ENCODE peak calls at places on chromosomes 7 and 10, in four cellular contexts. A, V, I and Y are unnamed samples.

GRCh38 chr7:104548861-104549260 is 220.5 kb downstream of the LHFPL3 start:
- DNase-seq in I (no peak), V (no peak), A (no peak), Y (no peak)

GRCh38 chr10:97543025-97543546 is 29.5 kb upstream of the ANKRD2 start:
- DNase-seq in A (no peak), I (no peak), V (peak; percentile 28), Y (no peak)

GRCh38 chr7:13457790-13458189 is 531.7 kb downstream of the ETV1 start:
- DNase-seq in V (no peak), A (no peak), I (no peak), Y (no peak)

GRCh38 chr10:96025566-96025965 is 17.8 kb upstream of the CCNJ start:
- DNase-seq in I (no peak), V (no peak), A (peak; percentile 33), Y (peak; percentile 25)

GRCh38 chr7:101915000-101915399 is 97.6 kb downstream of the CUX1 start:
- DNase-seq in A (no peak), I (no peak), V (no peak), Y (no peak)

GRCh38 chr7:27945356-27945755 is 205.4 kb downstream of the TAX1BP1 start:
- DNase-seq in V (no peak), A (no peak), I (no peak), Y (no peak)

GRCh38 chr10:73209705-73210104 is 37.4 kb downstream of the DNAJC9 start:
- DNase-seq in I (no peak), A (no peak), V (no peak), Y (no peak)

GRCh38 chr7:90645784-90646183 is 49.7 kb downstream of the CDK14 start:
- DNase-seq in I (no peak), V (no peak), A (no peak), Y (no peak)

GRCh38 chr7:143300959-143301617 is 12.9 kb downstream of the CASP2 start:
- DNase-seq in I (no peak), A (no peak), V (no peak), Y (no peak)

GRCh38 chr10:31707578-31708411 is 220.8 kb downstream of the ARHGAP12 start:
- DNase-seq in I (peak; percentile 9), V (no peak), A (no peak), Y (peak; percentile 48)

GRCh38 chr7:48312151-48312550 is 140.9 kb downstream of the ABCA13 start:
- DNase-seq in V (no peak), A (no peak), I (no peak), Y (no peak)

GRCh38 chr7:17402628-17403278 is 104.3 kb downstream of the AHR start:
- DNase-seq in V (no peak), I (no peak), A (no peak), Y (peak; percentile 8)

GRCh38 chr7:27245798-27246691 is 3.4 kb downstream of the EVX1 start:
- DNase-seq in V (no peak), I (no peak), A (no peak), Y (no peak)

GRCh38 chr10:12243860-12244620 is 48.1 kb downstream of the CDC123 start:
- DNase-seq in I (no peak), A (no peak), V (no peak), Y (peak; percentile 80)

GRCh38 chr7:19665399-19666008 is 43.3 kb downstream of the POLR1F start:
- DNase-seq in I (peak; percentile 10), V (no peak), A (peak; percentile 12), Y (peak; percentile 28)

GRCh38 chr7:120064565-120064964 is 208.4 kb upstream of the KCND2 start:
- DNase-seq in I (no peak), A (no peak), V (no peak), Y (no peak)

GRCh38 chr10:14565199-14565598 is 209.5 kb downstream of the FAM107B start:
- DNase-seq in A (no peak), I (no peak), V (no peak), Y (no peak)

GRCh38 chr7:28329616-28330373 is 82.5 kb upstream of the CREB5 start:
- DNase-seq in I (peak; percentile 46), V (no peak), A (no peak), Y (no peak)

GRCh38 chr7:74051629-74052410 is 23.8 kb downstream of the ELN start:
- DNase-seq in V (no peak), I (no peak), A (peak; percentile 18), Y (no peak)

GRCh38 chr7:12783421-12783820 is 96.0 kb downstream of the ARL4A start:
- DNase-seq in V (no peak), A (no peak), I (no peak), Y (no peak)

GRCh38 chr10:92239600-92240288 is 51.1 kb downstream of the CPEB3 start:
- DNase-seq in I (peak; percentile 67), A (peak; percentile 55), V (peak; percentile 19), Y (peak; percentile 73)